ENCODE peak calls at places on chromosome X, in eight cellular contexts. K is naive thymus-derived CD4-positive, alpha-beta T cell; Y is aorta; Q is tibial artery; H is fibroblast of lung; C is IMR-90; B is colonic mucosa; F is CD4-positive, alpha-beta T cell. U is an unnamed sample. For H3K27me3, the result is how much of the 10 kb centered on the place peaks cover.

GRCh38 chrX:43707812-43708548 is 51.9 kb downstream of the MAOA start:
- DNase-seq in F (no peak), K (no peak), B (peak), Q (peak), C (no peak), H (peak), Y (no peak), U (no peak)

GRCh38 chrX:101370888-101371504 is 15.0 kb downstream of the BTK start:
- DNase-seq in F (no peak), Y (no peak), B (no peak), H (no peak), C (no peak), Q (no peak), K (no peak), U (no peak)

GRCh38 chrX:7574325-7574724 is 268.6 kb upstream of the VCX start:
- DNase-seq in Q (no peak), H (no peak), K (no peak), Y (no peak), C (no peak), F (no peak), B (no peak), U (peak)

GRCh38 chrX:111719426-111720210 is 38.6 kb downstream of the ALG13 start:
- DNase-seq in Q (no peak), K (no peak), C (peak), F (no peak), B (no peak), Y (no peak), H (peak), U (peak)

GRCh38 chrX:103913356-103914020 is 48.9 kb upstream of the TMSB15B start:
- DNase-seq in H (peak), Q (no peak), B (no peak), K (no peak), Y (no peak), C (peak), F (no peak), U (peak)

GRCh38 chrX:2801223-2801622 is 27.5 kb upstream of the GYG2 start:
- DNase-seq in F (no peak), H (no peak), C (no peak), Y (no peak), K (no peak), Q (no peak), B (no peak), U (no peak)

GRCh38 chrX:47144626-47145407 is at the start of the genes NDUFB11 and RBM10:
- DNase-seq in Q (peak), C (peak), Y (peak), F (peak), K (peak), H (peak), B (peak), U (peak)

GRCh38 chrX:131728295-131729145 is 184.6 kb downstream of the OR13H1 start:
- DNase-seq in Q (no peak), Y (peak), C (peak), F (no peak), B (peak), H (peak), K (no peak), U (peak)

GRCh38 chrX:150664290-150664689 is 28.9 kb upstream of the MTMR1 start:
- DNase-seq in C (no peak), F (no peak), B (no peak), K (no peak), Q (peak), Y (no peak), H (no peak), U (no peak)

GRCh38 chrX:46587753-46588171 is 14.2 kb downstream of the CHST7 start:
- DNase-seq in Q (no peak), C (no peak), H (peak), F (no peak), B (no peak), K (no peak), Y (no peak), U (no peak)

GRCh38 chrX:113384628-113385027 is 544.0 kb upstream of the AMOT start:
- DNase-seq in Q (peak), F (no peak), K (no peak), Y (peak), C (peak), H (peak), B (no peak), U (no peak)

GRCh38 chrX:20595928-20596550 is 329.3 kb upstream of the RPS6KA3 start:
- DNase-seq in C (no peak), Y (no peak), K (no peak), Q (no peak), B (no peak), F (no peak), H (peak), U (no peak)

DNA sequence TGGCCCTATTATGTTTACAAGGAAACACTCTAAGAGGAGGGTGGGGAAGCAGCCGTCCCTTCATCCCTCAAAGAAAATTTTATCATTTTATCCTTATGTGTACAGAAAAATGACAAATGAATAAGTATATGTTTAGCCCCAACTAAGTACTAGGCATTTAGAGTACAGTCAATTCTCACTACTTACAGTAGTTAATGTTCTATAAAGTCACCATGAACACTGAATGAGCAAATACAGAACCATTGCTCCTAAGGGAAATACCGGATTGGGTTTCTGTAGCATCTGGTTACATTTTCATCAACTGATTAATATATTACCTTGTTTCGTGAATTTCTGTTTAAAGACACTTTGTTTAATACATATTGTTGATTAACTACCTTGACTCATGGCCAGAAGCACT is 109.3 kb downstream of the ASB9 start:
- DNase-seq in B (no peak), Q (no peak), C (no peak), F (no peak), H (no peak), Y (no peak), K (no peak), U (no peak)
- H3K27me3 ChIP-seq in B (under half), Q (under half), C (under half), F (under half), H (under half), Y (under half), K (under half), U (under half)

GRCh38 chrX:147848543-147849448 is 62.9 kb upstream of the FMR1 start:
- DNase-seq in C (no peak), Q (no peak), B (no peak), K (no peak), F (no peak), Y (no peak), H (no peak), U (no peak)
- H3K27ac ChIP-seq in C (no peak), Q (no peak), B (no peak), K (no peak), F (no peak), Y (no peak), H (no peak), U (no peak)

DNA sequence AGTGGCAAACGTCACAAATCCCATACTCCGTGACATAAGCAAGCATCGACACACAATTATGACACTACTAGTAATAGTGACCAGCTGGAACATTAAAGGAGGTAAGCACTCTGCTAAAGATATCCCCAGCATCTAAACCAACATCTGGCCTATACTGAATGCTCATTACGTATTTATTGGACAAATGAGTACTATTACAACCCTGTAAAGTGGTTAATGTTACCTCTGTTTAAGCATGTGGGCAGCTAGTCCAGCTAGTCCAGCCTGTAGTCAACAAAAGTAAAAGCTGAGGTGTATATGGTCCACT is 419 bp upstream of the RPGR start:
- DNase-seq in F (no peak), B (no peak), Q (no peak), K (no peak), H (no peak), Y (no peak), C (no peak), U (no peak)
- H3K27me3 ChIP-seq in F (under half), B (under half), Q (under half), K (under half), H (under half), Y (under half), C (under half), U (under half)

DNA sequence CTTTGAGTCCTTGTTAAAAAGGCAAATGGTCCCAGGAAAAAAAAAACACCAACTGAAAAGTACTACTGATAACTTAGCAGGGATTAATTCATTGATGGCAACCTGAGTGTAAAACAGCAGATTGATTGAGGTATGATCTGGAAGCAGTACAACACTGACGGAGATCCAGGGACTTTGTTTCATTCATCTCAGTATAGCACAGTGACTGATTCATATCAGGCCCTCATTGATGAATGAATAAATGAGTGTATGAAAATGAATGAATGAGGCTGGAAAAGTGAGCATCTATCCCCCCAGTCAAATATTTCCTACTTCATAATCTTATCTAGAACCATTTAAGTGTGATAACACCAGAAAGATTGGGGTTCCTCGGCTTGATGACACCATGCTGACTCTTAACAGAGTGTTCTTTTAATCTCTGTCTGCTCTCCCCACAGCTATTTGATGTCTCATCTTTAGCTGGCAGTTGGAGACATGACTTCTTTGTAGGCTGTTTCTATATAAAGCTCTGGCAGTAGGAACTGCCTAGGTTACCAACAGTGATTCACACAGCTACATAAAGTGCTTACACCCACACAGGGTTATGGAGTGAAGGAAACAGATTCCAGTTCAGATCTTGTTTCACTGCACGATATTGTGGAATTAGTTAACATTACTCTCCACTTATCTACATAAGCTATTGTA is 18.6 kb upstream of the RNF128 start:
- DNase-seq in B (no peak), C (peak), H (peak), K (no peak), F (no peak), Y (no peak), Q (no peak), U (peak)
- H3K27ac ChIP-seq in B (no peak), C (no peak), H (peak), K (no peak), F (no peak), Y (no peak), Q (no peak), U (peak)

DNA sequence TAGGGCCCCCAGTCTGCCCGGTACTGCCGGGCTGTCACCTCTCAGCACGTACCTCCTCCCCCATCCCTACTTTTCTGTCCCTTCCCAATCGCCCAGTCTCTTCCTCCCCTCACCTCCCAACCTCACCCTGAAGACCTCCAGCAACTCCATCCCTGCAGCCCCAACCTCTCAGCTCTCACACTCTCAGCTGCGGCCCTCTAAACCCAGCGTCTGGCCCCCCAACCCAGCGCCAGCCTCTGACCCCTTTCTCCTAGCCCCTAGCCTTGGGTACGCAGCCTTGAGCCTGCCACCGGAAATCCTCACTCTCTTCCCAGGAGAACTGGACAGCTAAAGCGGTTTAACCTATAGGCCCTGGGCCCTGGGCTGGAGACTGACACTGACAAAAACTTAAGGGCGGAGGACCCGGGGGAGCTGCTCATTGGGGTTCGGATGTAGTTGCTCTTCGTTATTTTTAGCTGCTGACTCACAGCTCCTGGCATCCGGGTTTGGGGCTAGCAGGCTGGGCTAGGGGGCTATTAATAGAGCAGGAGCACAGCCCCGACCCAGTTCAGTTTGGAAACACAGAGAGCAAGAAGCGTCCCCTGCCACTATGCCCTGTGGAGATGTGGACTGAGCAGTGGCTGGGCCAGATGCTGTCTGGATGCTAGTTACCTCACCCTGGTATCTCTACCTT is 9.6 kb upstream of the DLG3 start:
- DNase-seq in K (no peak), F (no peak), Q (peak), Y (peak), C (peak), H (peak), B (no peak), U (no peak)
- H3K27me3 ChIP-seq in K (under half), F (under half), Q (under half), Y (under half), C (under half), H (under half), B (under half), U (under half)

GRCh38 chrX:18719852-18720251 is 12.4 kb downstream of the PPEF1 start:
- DNase-seq in K (no peak), B (no peak), Q (no peak), F (no peak), C (no peak), Y (no peak), H (no peak), U (no peak)
- H3K27ac ChIP-seq in K (no peak), B (no peak), Q (no peak), F (no peak), C (no peak), Y (no peak), H (no peak), U (no peak)

GRCh38 chrX:140040397-140040796 is 75.1 kb upstream of the CXorf66 start:
- DNase-seq in B (no peak), Y (no peak), Q (no peak), H (peak), F (no peak), C (no peak), K (no peak), U (no peak)

GRCh38 chrX:140038842-140039241 is 73.5 kb upstream of the CXorf66 start:
- DNase-seq in K (no peak), Y (no peak), F (no peak), B (no peak), H (no peak), Q (no peak), C (no peak), U (no peak)

DNA sequence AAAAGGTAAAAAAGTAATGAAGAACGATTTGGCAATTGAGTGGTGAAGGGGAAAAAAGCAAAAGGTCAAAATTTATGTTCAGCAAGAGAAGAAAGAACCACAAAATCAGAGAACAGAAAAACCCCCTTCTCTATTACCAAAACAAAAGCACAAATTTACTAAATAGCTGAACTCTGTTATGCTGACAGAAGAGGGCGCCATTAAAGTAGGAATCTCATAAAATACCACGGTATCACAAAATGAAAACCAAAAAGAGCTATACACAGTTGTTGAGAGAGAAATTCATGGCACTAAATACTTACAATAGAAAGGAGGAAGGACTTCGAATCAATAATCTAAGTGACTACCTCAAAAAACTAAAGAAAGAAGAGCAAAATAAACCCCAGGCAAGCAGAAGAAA is 69.6 kb upstream of the CXorf66 start:
- DNase-seq in Q (no peak), F (no peak), Y (no peak), C (no peak), B (no peak), K (no peak), H (no peak), U (no peak)
- H3K27me3 ChIP-seq in Q (under half), F (under half), Y (under half), C (under half), B (under half), K (under half), H (under half), U (under half)

GRCh38 chrX:154799554-154800348 is 5.5 kb downstream of the MPP1 start:
- DNase-seq in Q (no peak), F (no peak), C (peak), B (peak), Y (no peak), H (peak), K (no peak), U (no peak)
- H3K27ac ChIP-seq in Q (no peak), F (no peak), C (peak), B (peak), Y (no peak), H (peak), K (peak), U (peak)